ENCODE peak calls at places on chromosomes 1 and 21, in five cellular contexts. Y, I, S, A and J are unnamed samples.
A peak's percentile ranks its signal among the peaks of the same experiment; 100 is the strongest.

GRCh38 chr1:7975212-7975865 is 13.8 kb downstream of the PARK7 start:
- DNase-seq in I (no peak), S (peak; percentile 78), Y (no peak), A (peak; percentile 82), J (no peak)

GRCh38 chr1:224175615-224176014 is 7.4 kb upstream of the DEGS1 start:
- DNase-seq in I (no peak), Y (no peak), A (no peak), S (no peak), J (no peak)

GRCh38 chr1:26468911-26469310 is 3.3 kb upstream of the HMGN2 start:
- DNase-seq in Y (no peak), S (no peak), A (peak; percentile 39), I (no peak), J (no peak)

GRCh38 chr1:50704126-50704525 is 255.9 kb downstream of the FAF1 start:
- DNase-seq in Y (no peak), I (no peak), A (no peak), S (peak; percentile 50), J (no peak)

GRCh38 chr1:158686430-158687009 is at the start of gene SPTA1:
- DNase-seq in S (no peak), I (no peak), Y (no peak), A (no peak), J (no peak)

GRCh38 chr1:206469411-206469932 is 804 bp upstream of the IKBKE start:
- DNase-seq in A (no peak), Y (no peak), S (no peak), I (no peak), J (no peak)

GRCh38 chr21:38139380-38140168 is 117.2 kb upstream of the KCNJ15 start:
- DNase-seq in Y (no peak), A (no peak), I (no peak), S (peak; percentile 25), J (no peak)

GRCh38 chr1:51750729-51751128 is 127.8 kb downstream of the NRDC start:
- DNase-seq in Y (no peak), A (no peak), I (no peak), S (peak; percentile 54), J (no peak)

GRCh38 chr1:10754571-10755329 is 41.7 kb downstream of the CASZ1 start:
- DNase-seq in A (no peak), S (no peak), I (no peak), Y (no peak), J (no peak)

GRCh38 chr1:244030481-244031040 is 20.5 kb upstream of the ZBTB18 start:
- DNase-seq in A (no peak), I (no peak), Y (no peak), S (no peak), J (no peak)

GRCh38 chr21:35411434-35411833 is 362.3 kb upstream of the RUNX1 start:
- DNase-seq in S (no peak), I (no peak), Y (no peak), A (no peak), J (no peak)

GRCh38 chr1:226783202-226783601 is 44.1 kb upstream of the ITPKB start:
- DNase-seq in S (no peak), Y (no peak), I (no peak), A (no peak), J (no peak)

GRCh38 chr1:159821171-159821867 is 5.4 kb upstream of the SLAMF8 start:
- DNase-seq in S (peak; percentile 74), Y (no peak), A (no peak), I (no peak), J (no peak)

GRCh38 chr1:63847308-63847910 is 73.6 kb downstream of the ROR1 start:
- DNase-seq in A (peak; percentile 24), I (no peak), S (no peak), Y (no peak), J (no peak)

GRCh38 chr1:94992863-94993563 is 66.1 kb upstream of the CNN3 start:
- DNase-seq in A (no peak), S (no peak), I (no peak), Y (no peak), J (no peak)

GRCh38 chr1:230385173-230385480 is 41.0 kb downstream of the PGBD5 start:
- DNase-seq in Y (no peak), I (no peak), A (no peak), S (no peak), J (no peak)

GRCh38 chr21:31977816-31978215 is 105.0 kb downstream of the HUNK start:
- DNase-seq in Y (no peak), A (no peak), I (no peak), S (no peak), J (no peak)

GRCh38 chr1:32240140-32240951 is 6.7 kb upstream of the FAM167B start:
- DNase-seq in Y (no peak), I (no peak), A (peak; percentile 94), S (peak; percentile 48), J (peak; percentile 13)

GRCh38 chr1:239912471-239912870 is 179.2 kb upstream of the FMN2 start:
- DNase-seq in I (no peak), Y (no peak), S (no peak), A (no peak), J (no peak)

GRCh38 chr1:156420209-156421061 is 51.4 kb downstream of the RHBG start:
- DNase-seq in A (no peak), Y (no peak), I (no peak), S (no peak), J (no peak)

GRCh38 chr1:156422602-156423091 is 53.6 kb downstream of the RHBG start:
- DNase-seq in A (peak; percentile 66), I (no peak), S (no peak), Y (no peak), J (no peak)

GRCh38 chr1:156423422-156424352 is 54.7 kb downstream of the RHBG start:
- DNase-seq in S (no peak), I (no peak), Y (no peak), A (no peak), J (no peak)

GRCh38 chr1:156421062-156421938 is 52.3 kb downstream of the RHBG start:
- DNase-seq in S (peak; percentile 46), A (peak; percentile 72), I (no peak), Y (no peak), J (peak; percentile 31)

GRCh38 chr1:156421939-156422601 is 53.1 kb downstream of the RHBG start:
- DNase-seq in I (no peak), S (no peak), Y (no peak), A (no peak), J (no peak)
- H3K27me3 ChIP-seq in I (peaks cover 100% of the 10 kb centered on the region), S (peaks cover 83% of the 10 kb centered on the region), Y (peaks cover 74% of the 10 kb centered on the region), A (no peaks in the 10 kb centered on the region), J (peaks cover 20% of the 10 kb centered on the region)

GRCh38 chr21:33064623-33064996 is 5.3 kb upstream of the OLIG1 start:
- DNase-seq in A (no peak), I (no peak), S (no peak), Y (no peak), J (no peak)
- H3K27me3 ChIP-seq in A (no peaks in the 10 kb centered on the region), I (peaks cover 99% of the 10 kb centered on the region), S (peaks cover 58% of the 10 kb centered on the region), Y (peaks cover 36% of the 10 kb centered on the region), J (peaks cover 21% of the 10 kb centered on the region)

GRCh38 chr1:156429308-156430060 is 60.5 kb downstream of the RHBG start:
- DNase-seq in Y (no peak), I (no peak), A (no peak), S (no peak), J (no peak)

GRCh38 chr1:156428772-156429288 is 59.8 kb downstream of the RHBG start:
- DNase-seq in S (no peak), Y (no peak), I (no peak), A (no peak), J (no peak)

GRCh38 chr1:156431366-156432108 is 62.5 kb downstream of the RHBG start:
- DNase-seq in A (no peak), Y (no peak), I (no peak), S (no peak), J (no peak)

GRCh38 chr1:156430809-156431208 is 61.8 kb downstream of the RHBG start:
- DNase-seq in A (no peak), S (no peak), Y (no peak), I (no peak), J (no peak)

GRCh38 chr1:156430305-156430704 is 61.3 kb downstream of the RHBG start:
- DNase-seq in I (no peak), Y (no peak), A (no peak), S (no peak), J (no peak)
- H3K27me3 ChIP-seq in I (peaks cover 100% of the 10 kb centered on the region), Y (peaks cover 84% of the 10 kb centered on the region), A (no peaks in the 10 kb centered on the region), S (peaks cover 79% of the 10 kb centered on the region), J (peaks cover 38% of the 10 kb centered on the region)

GRCh38 chr1:235802901-235803423 is 63.7 kb downstream of the LYST start:
- DNase-seq in I (no peak), Y (no peak), A (no peak), S (no peak), J (no peak)
- H3K27me3 ChIP-seq in I (no peaks in the 10 kb centered on the region), Y (no peaks in the 10 kb centered on the region), A (no peaks in the 10 kb centered on the region), S (no peaks in the 10 kb centered on the region), J (no peaks in the 10 kb centered on the region)

GRCh38 chr1:90721210-90722194 is 4.4 kb upstream of the BARHL2 start:
- DNase-seq in Y (peak; percentile 1), S (peak; percentile 60), I (no peak), A (no peak), J (no peak)
- H3K27me3 ChIP-seq in Y (peaks cover 72% of the 10 kb centered on the region), S (peaks cover 78% of the 10 kb centered on the region), I (peaks cover 100% of the 10 kb centered on the region), A (no peaks in the 10 kb centered on the region), J (peaks cover 69% of the 10 kb centered on the region)

GRCh38 chr1:115837762-115838421 is 3.0 kb downstream of the NHLH2 start:
- DNase-seq in A (peak; percentile 14), I (no peak), S (no peak), Y (no peak), J (no peak)
- H3K27me3 ChIP-seq in A (no peaks in the 10 kb centered on the region), I (peaks cover 74% of the 10 kb centered on the region), S (peaks cover 49% of the 10 kb centered on the region), Y (peaks cover 49% of the 10 kb centered on the region), J (peaks cover 30% of the 10 kb centered on the region)

GRCh38 chr1:20733361-20733975 is 965 bp upstream of the SH2D5 start:
- DNase-seq in Y (no peak), A (no peak), I (no peak), S (no peak), J (no peak)
- H3K27me3 ChIP-seq in Y (no peaks in the 10 kb centered on the region), A (no peaks in the 10 kb centered on the region), I (peaks cover 42% of the 10 kb centered on the region), S (no peaks in the 10 kb centered on the region), J (peaks cover 7% of the 10 kb centered on the region)

DNA sequence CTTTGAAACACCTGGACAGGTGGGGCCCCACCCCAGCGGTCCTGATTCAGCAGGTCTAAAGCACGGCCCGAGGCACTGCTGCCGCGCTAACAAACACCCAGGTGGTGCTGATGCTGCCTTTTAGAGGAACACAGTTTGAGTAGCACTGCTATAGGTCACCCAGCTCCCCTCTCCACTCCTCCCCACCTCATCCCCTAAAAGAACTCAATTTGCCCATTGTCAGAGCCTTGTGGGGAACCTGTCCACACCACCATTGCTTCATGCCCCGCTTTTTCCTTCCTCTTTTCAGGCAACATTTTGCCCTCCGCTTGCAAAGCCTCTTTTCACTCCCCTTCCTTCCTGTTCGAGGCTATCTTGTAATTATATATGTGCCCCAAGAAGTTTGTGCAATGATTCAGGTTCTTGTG is 26.2 kb upstream of the PADI4 start:
- DNase-seq in Y (no peak), I (no peak), S (no peak), A (no peak), J (no peak)
- H3K27me3 ChIP-seq in Y (peaks cover 17% of the 10 kb centered on the region), I (peaks cover 89% of the 10 kb centered on the region), S (peaks cover 5% of the 10 kb centered on the region), A (no peaks in the 10 kb centered on the region), J (no peaks in the 10 kb centered on the region)

GRCh38 chr1:2019571-2020309 is 595 bp downstream of the GABRD start:
- DNase-seq in I (no peak), Y (no peak), S (no peak), A (no peak), J (no peak)
- H3K27me3 ChIP-seq in I (peaks cover 100% of the 10 kb centered on the region), Y (peaks cover 31% of the 10 kb centered on the region), S (peaks cover 33% of the 10 kb centered on the region), A (no peaks in the 10 kb centered on the region), J (peaks cover 11% of the 10 kb centered on the region)